ENCODE peak calls at places on chromosome 1, in nine cellular contexts. One of them, this sample, is unnamed.

GRCh38 chr1:81809808-81810207 is 9.1 kb downstream of the ADGRL2 start:
- DNase-seq in IMR-90: no peak
- DNase-seq in GM23248: no peak
- DNase-seq in GM23338: no peak
- DNase-seq in fibroblast of lung: no peak
- DNase-seq in HepG2: no peak
- DNase-seq in PC-3: no peak
- DNase-seq in endothelial cell of umbilical vein: no peak
- DNase-seq in A549: no peak
- DNase-seq in this sample: no peak

GRCh38 chr1:201275266-201275666 is 8.0 kb upstream of the PKP1 start:
- DNase-seq in PC-3: peak; percentile 100
- DNase-seq in A549: peak; percentile 94
- DNase-seq in GM23248: peak; percentile 98
- DNase-seq in endothelial cell of umbilical vein: no peak
- DNase-seq in GM23338: no peak
- DNase-seq in HepG2: no peak
- DNase-seq in fibroblast of lung: peak; percentile 84
- DNase-seq in IMR-90: peak; percentile 43
- DNase-seq in this sample: no peak

GRCh38 chr1:168598125-168598524 is 21.7 kb downstream of the XCL1 start:
- DNase-seq in A549: no peak
- DNase-seq in fibroblast of lung: no peak
- DNase-seq in endothelial cell of umbilical vein: no peak
- DNase-seq in PC-3: no peak
- DNase-seq in HepG2: no peak
- DNase-seq in GM23248: no peak
- DNase-seq in GM23338: no peak
- DNase-seq in IMR-90: no peak
- DNase-seq in this sample: no peak

GRCh38 chr1:207404849-207405525 is 49.1 kb upstream of the CR2 start:
- DNase-seq in GM23248: peak; percentile 86
- DNase-seq in endothelial cell of umbilical vein: peak; percentile 70
- DNase-seq in GM23338: peak; percentile 78
- DNase-seq in PC-3: peak; percentile 93
- DNase-seq in HepG2: peak; percentile 81
- DNase-seq in IMR-90: peak; percentile 78
- DNase-seq in fibroblast of lung: peak; percentile 85
- DNase-seq in A549: peak; percentile 68
- DNase-seq in this sample: peak; percentile 9

GRCh38 chr1:179053486-179053885 is 27.8 kb downstream of the FAM20B start:
- DNase-seq in A549: no peak
- DNase-seq in GM23338: no peak
- DNase-seq in GM23248: no peak
- DNase-seq in HepG2: no peak
- DNase-seq in PC-3: peak; percentile 54
- DNase-seq in endothelial cell of umbilical vein: no peak
- DNase-seq in IMR-90: no peak
- DNase-seq in fibroblast of lung: no peak
- DNase-seq in this sample: no peak

GRCh38 chr1:107232421-107232820 is 91.6 kb downstream of the NTNG1 start:
- DNase-seq in GM23248: no peak
- DNase-seq in A549: no peak
- DNase-seq in fibroblast of lung: no peak
- DNase-seq in GM23338: no peak
- DNase-seq in IMR-90: no peak
- DNase-seq in HepG2: no peak
- DNase-seq in endothelial cell of umbilical vein: no peak
- DNase-seq in PC-3: no peak
- DNase-seq in this sample: no peak

GRCh38 chr1:183180634-183181056 is 5.4 kb upstream of the LAMC2 start:
- DNase-seq in GM23248: peak; percentile 91
- DNase-seq in fibroblast of lung: peak; percentile 49
- DNase-seq in IMR-90: peak; percentile 83
- DNase-seq in HepG2: no peak
- DNase-seq in A549: peak; percentile 85
- DNase-seq in PC-3: peak; percentile 58
- DNase-seq in GM23338: peak; percentile 30
- DNase-seq in endothelial cell of umbilical vein: peak; percentile 86
- DNase-seq in this sample: no peak

GRCh38 chr1:228980232-228980969 is 245.1 kb downstream of the RHOU start:
- DNase-seq in PC-3: no peak
- DNase-seq in fibroblast of lung: no peak
- DNase-seq in endothelial cell of umbilical vein: no peak
- DNase-seq in GM23338: no peak
- DNase-seq in A549: no peak
- DNase-seq in GM23248: no peak
- DNase-seq in IMR-90: peak; percentile 53
- DNase-seq in HepG2: no peak
- DNase-seq in this sample: no peak

GRCh38 chr1:156661932-156662587 is 15.1 kb downstream of the NES start:
- DNase-seq in GM23338: no peak
- DNase-seq in GM23248: peak; percentile 66
- DNase-seq in endothelial cell of umbilical vein: no peak
- DNase-seq in fibroblast of lung: no peak
- DNase-seq in HepG2: peak; percentile 76
- DNase-seq in PC-3: no peak
- DNase-seq in A549: no peak
- DNase-seq in IMR-90: peak; percentile 60
- DNase-seq in this sample: no peak

GRCh38 chr1:156664046-156664948 is 12.9 kb downstream of the NES start:
- DNase-seq in GM23338: peak; percentile 64
- DNase-seq in PC-3: no peak
- DNase-seq in IMR-90: peak; percentile 58
- DNase-seq in endothelial cell of umbilical vein: no peak
- DNase-seq in HepG2: peak; percentile 43
- DNase-seq in A549: no peak
- DNase-seq in fibroblast of lung: peak; percentile 47
- DNase-seq in GM23248: peak; percentile 32
- DNase-seq in this sample: no peak

GRCh38 chr1:156664949-156665411 is 12.2 kb downstream of the NES start:
- DNase-seq in HepG2: peak; percentile 78
- DNase-seq in A549: no peak
- DNase-seq in endothelial cell of umbilical vein: no peak
- DNase-seq in fibroblast of lung: peak; percentile 57
- DNase-seq in GM23248: peak; percentile 22
- DNase-seq in GM23338: peak; percentile 49
- DNase-seq in IMR-90: no peak
- DNase-seq in PC-3: no peak
- DNase-seq in this sample: no peak

GRCh38 chr1:156662588-156663055 is 14.6 kb downstream of the NES start:
- DNase-seq in endothelial cell of umbilical vein: no peak
- DNase-seq in IMR-90: no peak
- DNase-seq in PC-3: no peak
- DNase-seq in HepG2: no peak
- DNase-seq in GM23248: no peak
- DNase-seq in fibroblast of lung: no peak
- DNase-seq in A549: no peak
- DNase-seq in GM23338: no peak
- DNase-seq in this sample: no peak

DNA sequence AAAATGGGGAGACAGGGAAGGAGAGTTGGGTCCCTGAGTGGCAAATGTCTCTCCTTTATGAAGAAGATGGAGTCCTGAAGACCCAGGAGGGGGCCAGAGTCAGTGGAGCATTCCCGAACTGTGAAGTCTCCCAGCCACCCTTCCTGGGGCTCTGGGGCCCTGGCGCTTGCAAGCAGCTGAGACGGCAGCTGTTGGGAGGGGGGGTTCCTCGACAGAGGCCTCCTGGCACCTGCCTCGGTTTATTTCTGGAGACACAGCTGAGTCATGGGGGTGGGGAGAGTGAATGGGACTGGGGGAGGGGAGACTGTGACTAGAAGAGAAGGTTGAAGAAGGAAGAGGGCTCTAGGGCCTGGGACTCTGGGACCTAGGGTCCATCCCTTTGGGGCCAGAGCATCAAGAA is 14.0 kb downstream of the NES start:
- DNase-seq in A549: no peak
- DNase-seq in GM23338: no peak
- DNase-seq in fibroblast of lung: peak; percentile 74
- DNase-seq in PC-3: no peak
- DNase-seq in GM23248: peak; percentile 57
- DNase-seq in endothelial cell of umbilical vein: peak; percentile 39
- DNase-seq in HepG2: no peak
- DNase-seq in IMR-90: peak; percentile 79
- DNase-seq in this sample: no peak
- H3K4me3 ChIP-seq in A549: no peak overlapping the region
- H3K4me3 ChIP-seq in GM23338: no peak overlapping the region
- H3K4me3 ChIP-seq in fibroblast of lung: no peak overlapping the region
- H3K4me3 ChIP-seq in PC-3: no peak overlapping the region
- H3K4me3 ChIP-seq in GM23248: no peak overlapping the region
- H3K4me3 ChIP-seq in endothelial cell of umbilical vein: no peak overlapping the region
- H3K4me3 ChIP-seq in HepG2: no peak overlapping the region
- H3K4me3 ChIP-seq in IMR-90: no peak overlapping the region
- H3K4me3 ChIP-seq in this sample: no peak overlapping the region

GRCh38 chr1:66168919-66169725 is 364.8 kb upstream of the SGIP1 start:
- DNase-seq in A549: no peak
- DNase-seq in fibroblast of lung: no peak
- DNase-seq in HepG2: no peak
- DNase-seq in endothelial cell of umbilical vein: no peak
- DNase-seq in GM23338: peak; percentile 5
- DNase-seq in IMR-90: peak; percentile 4
- DNase-seq in GM23248: no peak
- DNase-seq in PC-3: no peak
- DNase-seq in this sample: no peak
- H3K4me2 ChIP-seq in A549: peak overlapping the region; percentile 87
- H3K4me2 ChIP-seq in fibroblast of lung: no peak overlapping the region
- H3K4me2 ChIP-seq in HepG2: no peak overlapping the region
- H3K4me2 ChIP-seq in endothelial cell of umbilical vein: no peak overlapping the region
- H3K4me2 ChIP-seq in GM23338: no peak overlapping the region
- H3K4me2 ChIP-seq in IMR-90: no peak overlapping the region
- H3K4me2 ChIP-seq in GM23248: no peak overlapping the region
- H3K4me2 ChIP-seq in PC-3: no peak overlapping the region
- H3K4me2 ChIP-seq in this sample: no peak overlapping the region

GRCh38 chr1:84847253-84848247 is 45.5 kb downstream of the LPAR3 start:
- DNase-seq in GM23338: no peak
- DNase-seq in endothelial cell of umbilical vein: peak; percentile 80
- DNase-seq in IMR-90: peak; percentile 96
- DNase-seq in fibroblast of lung: peak; percentile 97
- DNase-seq in PC-3: peak; percentile 98
- DNase-seq in A549: no peak
- DNase-seq in GM23248: peak; percentile 99
- DNase-seq in HepG2: peak; percentile 25
- DNase-seq in this sample: peak; percentile 87
- H3K4me3 ChIP-seq in GM23338: no peak overlapping the region
- H3K4me3 ChIP-seq in endothelial cell of umbilical vein: no peak overlapping the region
- H3K4me3 ChIP-seq in IMR-90: no peak overlapping the region
- H3K4me3 ChIP-seq in fibroblast of lung: no peak overlapping the region
- H3K4me3 ChIP-seq in PC-3: no peak overlapping the region
- H3K4me3 ChIP-seq in A549: no peak overlapping the region
- H3K4me3 ChIP-seq in GM23248: no peak overlapping the region
- H3K4me3 ChIP-seq in HepG2: no peak overlapping the region
- H3K4me3 ChIP-seq in this sample: no peak overlapping the region

GRCh38 chr1:84253891-84254290 is 47.6 kb upstream of the SAMD13 start:
- DNase-seq in HepG2: peak; percentile 46
- DNase-seq in GM23248: peak; percentile 95
- DNase-seq in A549: peak; percentile 65
- DNase-seq in PC-3: peak; percentile 98
- DNase-seq in fibroblast of lung: peak; percentile 94
- DNase-seq in endothelial cell of umbilical vein: peak; percentile 74
- DNase-seq in IMR-90: peak; percentile 97
- DNase-seq in GM23338: no peak
- DNase-seq in this sample: peak; percentile 38

GRCh38 chr1:84250668-84251067 is 50.8 kb upstream of the SAMD13 start:
- DNase-seq in IMR-90: no peak
- DNase-seq in HepG2: no peak
- DNase-seq in GM23248: no peak
- DNase-seq in fibroblast of lung: no peak
- DNase-seq in PC-3: no peak
- DNase-seq in GM23338: no peak
- DNase-seq in endothelial cell of umbilical vein: no peak
- DNase-seq in A549: no peak
- DNase-seq in this sample: no peak

GRCh38 chr1:84254703-84255238 is 46.7 kb upstream of the SAMD13 start:
- DNase-seq in IMR-90: no peak
- DNase-seq in PC-3: peak; percentile 3
- DNase-seq in GM23248: no peak
- DNase-seq in HepG2: no peak
- DNase-seq in endothelial cell of umbilical vein: no peak
- DNase-seq in fibroblast of lung: no peak
- DNase-seq in GM23338: peak; percentile 36
- DNase-seq in A549: no peak
- DNase-seq in this sample: no peak

GRCh38 chr1:84255586-84255985 is 45.9 kb upstream of the SAMD13 start:
- DNase-seq in fibroblast of lung: no peak
- DNase-seq in HepG2: no peak
- DNase-seq in A549: no peak
- DNase-seq in PC-3: no peak
- DNase-seq in endothelial cell of umbilical vein: no peak
- DNase-seq in GM23338: no peak
- DNase-seq in IMR-90: no peak
- DNase-seq in GM23248: no peak
- DNase-seq in this sample: no peak

DNA sequence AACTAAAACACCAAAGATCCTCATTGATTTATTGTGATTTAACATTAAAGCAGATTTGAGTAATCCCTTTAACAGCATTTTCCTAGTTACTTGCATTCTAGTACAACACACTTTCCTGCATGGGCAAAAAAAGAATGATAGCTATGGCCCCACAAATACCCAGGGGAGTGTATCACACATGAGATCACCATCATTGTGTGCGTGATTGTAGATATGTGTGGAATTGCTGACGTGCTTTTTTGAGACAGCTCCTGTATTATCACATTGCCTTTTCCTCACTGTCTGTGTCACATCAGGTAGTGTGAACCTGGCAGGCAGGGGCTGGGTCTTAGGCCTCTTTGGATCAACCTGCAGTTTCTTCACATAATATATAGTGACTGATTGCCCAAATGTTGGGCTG is 48.5 kb upstream of the SAMD13 start:
- DNase-seq in endothelial cell of umbilical vein: no peak
- DNase-seq in HepG2: no peak
- DNase-seq in PC-3: peak; percentile 5
- DNase-seq in GM23338: no peak
- DNase-seq in A549: no peak
- DNase-seq in IMR-90: peak; percentile 85
- DNase-seq in fibroblast of lung: no peak
- DNase-seq in GM23248: peak; percentile 62
- DNase-seq in this sample: no peak
- H3K4me2 ChIP-seq in endothelial cell of umbilical vein: no peak overlapping the region
- H3K4me2 ChIP-seq in HepG2: no peak overlapping the region
- H3K4me2 ChIP-seq in PC-3: peak overlapping the region; percentile 32
- H3K4me2 ChIP-seq in GM23338: no peak overlapping the region
- H3K4me2 ChIP-seq in A549: peak overlapping the region; percentile 66
- H3K4me2 ChIP-seq in IMR-90: no peak overlapping the region
- H3K4me2 ChIP-seq in fibroblast of lung: no peak overlapping the region
- H3K4me2 ChIP-seq in GM23248: no peak overlapping the region
- H3K4me2 ChIP-seq in this sample: no peak overlapping the region

GRCh38 chr1:245648749-245649517 is 494.1 kb downstream of the KIF26B start:
- DNase-seq in endothelial cell of umbilical vein: no peak
- DNase-seq in A549: no peak
- DNase-seq in fibroblast of lung: no peak
- DNase-seq in PC-3: no peak
- DNase-seq in HepG2: no peak
- DNase-seq in IMR-90: no peak
- DNase-seq in GM23248: no peak
- DNase-seq in GM23338: peak; percentile 43
- DNase-seq in this sample: no peak
- H3K4me3 ChIP-seq in endothelial cell of umbilical vein: no peak overlapping the region
- H3K4me3 ChIP-seq in A549: no peak overlapping the region
- H3K4me3 ChIP-seq in fibroblast of lung: no peak overlapping the region
- H3K4me3 ChIP-seq in PC-3: no peak overlapping the region
- H3K4me3 ChIP-seq in HepG2: no peak overlapping the region
- H3K4me3 ChIP-seq in IMR-90: no peak overlapping the region
- H3K4me3 ChIP-seq in GM23248: no peak overlapping the region
- H3K4me3 ChIP-seq in GM23338: no peak overlapping the region
- H3K4me3 ChIP-seq in this sample: no peak overlapping the region

GRCh38 chr1:234643111-234643849 is 33.3 kb upstream of the IRF2BP2 start:
- DNase-seq in A549: no peak
- DNase-seq in GM23338: no peak
- DNase-seq in endothelial cell of umbilical vein: no peak
- DNase-seq in HepG2: peak; percentile 100
- DNase-seq in PC-3: no peak
- DNase-seq in GM23248: no peak
- DNase-seq in IMR-90: no peak
- DNase-seq in fibroblast of lung: no peak
- DNase-seq in this sample: no peak
- H3K4me2 ChIP-seq in A549: peak overlapping the region; percentile 56
- H3K4me2 ChIP-seq in GM23338: no peak overlapping the region
- H3K4me2 ChIP-seq in endothelial cell of umbilical vein: no peak overlapping the region
- H3K4me2 ChIP-seq in HepG2: peak overlapping the region; percentile 36
- H3K4me2 ChIP-seq in PC-3: no peak overlapping the region
- H3K4me2 ChIP-seq in GM23248: no peak overlapping the region
- H3K4me2 ChIP-seq in IMR-90: no peak overlapping the region
- H3K4me2 ChIP-seq in fibroblast of lung: no peak overlapping the region
- H3K4me2 ChIP-seq in this sample: no peak overlapping the region

This sample was measured in keratinocyte.